ENCODE peak calls at places on chromosomes 13 and 19, in seven cellular contexts. One of them, this sample, is unnamed.

GRCh38 chr13:99431927-99432636 is 69.2 kb upstream of the TM9SF2 start:
- DNase-seq in upper lobe of right lung: no peak
- DNase-seq in astrocyte: no peak
- DNase-seq in GM23338: no peak
- DNase-seq in upper lobe of left lung: no peak
- DNase-seq in A549: no peak
- DNase-seq in AG04450: no peak
- DNase-seq in this sample: no peak

GRCh38 chr13:46796129-46796514 is 839 bp downstream of the ESD start:
- DNase-seq in upper lobe of right lung: no peak
- DNase-seq in astrocyte: no peak
- DNase-seq in GM23338: no peak
- DNase-seq in upper lobe of left lung: no peak
- DNase-seq in A549: no peak
- DNase-seq in AG04450: no peak
- DNase-seq in this sample: no peak

GRCh38 chr13:31043891-31044657 is 111.6 kb downstream of the TEX26 start:
- DNase-seq in upper lobe of right lung: peak; percentile 88
- DNase-seq in astrocyte: peak; percentile 52
- DNase-seq in GM23338: peak; percentile 91
- DNase-seq in upper lobe of left lung: peak; percentile 76
- DNase-seq in A549: peak; percentile 78
- DNase-seq in AG04450: peak; percentile 57
- DNase-seq in this sample: peak; percentile 93

GRCh38 chr19:15649526-15649925 is 8.8 kb downstream of the CYP4F3 start:
- DNase-seq in upper lobe of right lung: no peak
- DNase-seq in astrocyte: no peak
- DNase-seq in GM23338: no peak
- DNase-seq in upper lobe of left lung: no peak
- DNase-seq in A549: no peak
- DNase-seq in AG04450: no peak
- DNase-seq in this sample: no peak

GRCh38 chr19:48726573-48726972 is 7.0 kb upstream of the MAMSTR start:
- DNase-seq in upper lobe of right lung: no peak
- DNase-seq in astrocyte: no peak
- DNase-seq in GM23338: no peak
- DNase-seq in upper lobe of left lung: no peak
- DNase-seq in A549: peak; percentile 65
- DNase-seq in AG04450: no peak
- DNase-seq in this sample: no peak

GRCh38 chr19:10102787-10103236 is 334 bp upstream of the ANGPTL6 start:
- DNase-seq in upper lobe of right lung: no peak
- DNase-seq in astrocyte: no peak
- DNase-seq in GM23338: no peak
- DNase-seq in upper lobe of left lung: peak; percentile 55
- DNase-seq in A549: no peak
- DNase-seq in AG04450: no peak
- DNase-seq in this sample: peak; percentile 88

GRCh38 chr13:56988543-56988942 is 152.2 kb upstream of the PRR20A start:
- DNase-seq in upper lobe of right lung: no peak
- DNase-seq in astrocyte: no peak
- DNase-seq in GM23338: no peak
- DNase-seq in upper lobe of left lung: no peak
- DNase-seq in A549: no peak
- DNase-seq in AG04450: no peak
- DNase-seq in this sample: no peak

GRCh38 chr13:48214519-48215121 is 18.4 kb upstream of the ITM2B start:
- DNase-seq in upper lobe of right lung: no peak
- DNase-seq in astrocyte: no peak
- DNase-seq in GM23338: no peak
- DNase-seq in upper lobe of left lung: no peak
- DNase-seq in A549: no peak
- DNase-seq in AG04450: no peak
- DNase-seq in this sample: no peak

GRCh38 chr13:34748561-34748960 is 193.5 kb upstream of the NBEA start:
- DNase-seq in upper lobe of right lung: no peak
- DNase-seq in astrocyte: peak; percentile 72
- DNase-seq in GM23338: no peak
- DNase-seq in upper lobe of left lung: no peak
- DNase-seq in A549: no peak
- DNase-seq in AG04450: no peak
- DNase-seq in this sample: no peak

GRCh38 chr13:34620073-34620858 is 321.8 kb upstream of the NBEA start:
- DNase-seq in upper lobe of right lung: no peak
- DNase-seq in astrocyte: no peak
- DNase-seq in GM23338: no peak
- DNase-seq in upper lobe of left lung: no peak
- DNase-seq in A549: no peak
- DNase-seq in AG04450: no peak
- DNase-seq in this sample: no peak

GRCh38 chr19:7575426-7576040 is 20.1 kb upstream of the CAMSAP3 start:
- DNase-seq in upper lobe of right lung: no peak
- DNase-seq in astrocyte: no peak
- DNase-seq in GM23338: no peak
- DNase-seq in upper lobe of left lung: no peak
- DNase-seq in A549: peak; percentile 53
- DNase-seq in AG04450: no peak
- DNase-seq in this sample: no peak

GRCh38 chr13:98293103-98293502 is 116.0 kb upstream of the RNF113B start:
- DNase-seq in upper lobe of right lung: no peak
- DNase-seq in astrocyte: no peak
- DNase-seq in GM23338: no peak
- DNase-seq in upper lobe of left lung: no peak
- DNase-seq in A549: peak; percentile 33
- DNase-seq in AG04450: no peak
- DNase-seq in this sample: no peak

GRCh38 chr19:6227941-6228325 is 51.8 kb downstream of the MLLT1 start:
- DNase-seq in upper lobe of right lung: no peak
- DNase-seq in astrocyte: no peak
- DNase-seq in GM23338: no peak
- DNase-seq in upper lobe of left lung: no peak
- DNase-seq in A549: no peak
- DNase-seq in AG04450: no peak
- DNase-seq in this sample: peak; percentile 67

GRCh38 chr13:27038323-27038722 is 133.3 kb downstream of the USP12 start:
- DNase-seq in upper lobe of right lung: no peak
- DNase-seq in astrocyte: peak; percentile 93
- DNase-seq in GM23338: no peak
- DNase-seq in upper lobe of left lung: no peak
- DNase-seq in A549: peak; percentile 38
- DNase-seq in AG04450: no peak
- DNase-seq in this sample: no peak

GRCh38 chr19:8259142-8259921 is 48.8 kb downstream of the CD320 start:
- DNase-seq in upper lobe of right lung: no peak
- DNase-seq in astrocyte: no peak
- DNase-seq in GM23338: no peak
- DNase-seq in upper lobe of left lung: no peak
- DNase-seq in A549: no peak
- DNase-seq in AG04450: no peak
- DNase-seq in this sample: peak; percentile 57

GRCh38 chr13:41271456-41272285 is 8.3 kb upstream of the MTRF1 start:
- DNase-seq in upper lobe of right lung: no peak
- DNase-seq in astrocyte: no peak
- DNase-seq in GM23338: no peak
- DNase-seq in upper lobe of left lung: no peak
- DNase-seq in A549: no peak
- DNase-seq in AG04450: no peak
- DNase-seq in this sample: no peak

GRCh38 chr19:13600091-13600490 is 93.8 kb upstream of the CACNA1A start:
- DNase-seq in upper lobe of right lung: no peak
- DNase-seq in astrocyte: no peak
- DNase-seq in GM23338: no peak
- DNase-seq in upper lobe of left lung: peak; percentile 32
- DNase-seq in A549: no peak
- DNase-seq in AG04450: no peak
- DNase-seq in this sample: no peak

GRCh38 chr13:36026556-36026955 is 104.6 kb downstream of the DCLK1 start:
- DNase-seq in upper lobe of right lung: no peak
- DNase-seq in astrocyte: no peak
- DNase-seq in GM23338: no peak
- DNase-seq in upper lobe of left lung: no peak
- DNase-seq in A549: no peak
- DNase-seq in AG04450: no peak
- DNase-seq in this sample: no peak

GRCh38 chr19:18870531-18871172 is 25.3 kb downstream of the CERS1 start:
- DNase-seq in upper lobe of right lung: no peak
- DNase-seq in astrocyte: no peak
- DNase-seq in GM23338: no peak
- DNase-seq in upper lobe of left lung: peak; percentile 78
- DNase-seq in A549: no peak
- DNase-seq in AG04450: no peak
- DNase-seq in this sample: no peak

GRCh38 chr13:23609414-23610186 is 39.4 kb downstream of the TNFRSF19 start:
- DNase-seq in upper lobe of right lung: no peak
- DNase-seq in astrocyte: peak; percentile 69
- DNase-seq in GM23338: no peak
- DNase-seq in upper lobe of left lung: no peak
- DNase-seq in A549: no peak
- DNase-seq in AG04450: peak; percentile 29
- DNase-seq in this sample: no peak
- H3K27ac ChIP-seq in upper lobe of right lung: peak overlapping the region; percentile 49
- H3K27ac ChIP-seq in astrocyte: peak overlapping the region; percentile 57
- H3K27ac ChIP-seq in GM23338: no peak overlapping the region
- H3K27ac ChIP-seq in upper lobe of left lung: peak overlapping the region; percentile 74
- H3K27ac ChIP-seq in A549: no peak overlapping the region
- H3K27ac ChIP-seq in AG04450: no peak overlapping the region
- H3K27ac ChIP-seq in this sample: peak overlapping the region; percentile 62

DNA sequence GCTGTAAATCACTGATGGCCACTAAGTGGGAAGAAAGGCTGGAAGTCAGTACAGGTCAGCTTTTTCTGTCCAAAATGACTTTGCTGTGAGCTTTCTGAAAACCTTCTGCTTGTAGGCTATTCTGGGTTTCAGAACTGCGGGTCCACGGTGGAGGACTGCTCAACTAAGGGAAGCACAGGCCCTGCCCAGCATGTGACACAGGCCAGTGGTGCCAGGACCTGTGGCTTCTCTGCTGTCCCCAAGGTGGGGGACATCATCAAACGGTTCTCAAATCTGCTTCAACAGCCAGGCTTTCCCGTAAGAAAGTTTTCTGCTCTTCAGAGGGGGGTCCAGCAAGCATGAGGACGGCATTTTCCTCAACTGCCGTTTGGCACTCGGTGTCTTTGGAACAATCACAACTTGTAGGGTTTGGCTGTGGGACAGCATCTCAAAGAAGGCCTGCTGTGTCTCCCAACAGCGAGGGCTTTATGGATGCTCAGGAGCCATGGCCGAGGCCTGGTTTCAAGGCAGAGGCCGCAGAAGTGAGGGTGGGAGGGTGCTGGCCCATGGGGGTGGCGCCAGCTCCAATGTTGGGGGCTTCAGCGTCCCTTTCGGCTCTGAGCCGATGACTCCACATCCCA is 3.8 kb downstream of the SGTA start:
- DNase-seq in upper lobe of right lung: no peak
- DNase-seq in astrocyte: no peak
- DNase-seq in GM23338: no peak
- DNase-seq in upper lobe of left lung: no peak
- DNase-seq in A549: no peak
- DNase-seq in AG04450: no peak
- DNase-seq in this sample: no peak
- H3K4me3 ChIP-seq in upper lobe of right lung: no peak overlapping the region
- H3K4me3 ChIP-seq in astrocyte: no peak overlapping the region
- H3K4me3 ChIP-seq in GM23338: no peak overlapping the region
- H3K4me3 ChIP-seq in upper lobe of left lung: no peak overlapping the region
- H3K4me3 ChIP-seq in A549: no peak overlapping the region
- H3K4me3 ChIP-seq in AG04450: no peak overlapping the region
- H3K4me3 ChIP-seq in this sample: no peak overlapping the region

GRCh38 chr13:112902669-112903068 is 66.3 kb upstream of the MCF2L start:
- DNase-seq in upper lobe of right lung: no peak
- DNase-seq in astrocyte: no peak
- DNase-seq in GM23338: no peak
- DNase-seq in upper lobe of left lung: no peak
- DNase-seq in A549: no peak
- DNase-seq in AG04450: no peak
- DNase-seq in this sample: peak; percentile 27
- H3K27ac ChIP-seq in upper lobe of right lung: peak overlapping the region; percentile 47
- H3K27ac ChIP-seq in astrocyte: no peak overlapping the region
- H3K27ac ChIP-seq in GM23338: no peak overlapping the region
- H3K27ac ChIP-seq in upper lobe of left lung: no peak overlapping the region
- H3K27ac ChIP-seq in A549: no peak overlapping the region
- H3K27ac ChIP-seq in AG04450: no peak overlapping the region
- H3K27ac ChIP-seq in this sample: no peak overlapping the region

GRCh38 chr19:40278361-40279045 is 6.6 kb downstream of the AKT2 start:
- DNase-seq in upper lobe of right lung: no peak
- DNase-seq in astrocyte: no peak
- DNase-seq in GM23338: no peak
- DNase-seq in upper lobe of left lung: no peak
- DNase-seq in A549: no peak
- DNase-seq in AG04450: no peak
- DNase-seq in this sample: peak; percentile 54
- H3K4me3 ChIP-seq in upper lobe of right lung: peak overlapping the region; percentile 10
- H3K4me3 ChIP-seq in astrocyte: no peak overlapping the region
- H3K4me3 ChIP-seq in GM23338: no peak overlapping the region
- H3K4me3 ChIP-seq in upper lobe of left lung: no peak overlapping the region
- H3K4me3 ChIP-seq in A549: no peak overlapping the region
- H3K4me3 ChIP-seq in AG04450: no peak overlapping the region
- H3K4me3 ChIP-seq in this sample: peak overlapping the region; percentile 11

DNA sequence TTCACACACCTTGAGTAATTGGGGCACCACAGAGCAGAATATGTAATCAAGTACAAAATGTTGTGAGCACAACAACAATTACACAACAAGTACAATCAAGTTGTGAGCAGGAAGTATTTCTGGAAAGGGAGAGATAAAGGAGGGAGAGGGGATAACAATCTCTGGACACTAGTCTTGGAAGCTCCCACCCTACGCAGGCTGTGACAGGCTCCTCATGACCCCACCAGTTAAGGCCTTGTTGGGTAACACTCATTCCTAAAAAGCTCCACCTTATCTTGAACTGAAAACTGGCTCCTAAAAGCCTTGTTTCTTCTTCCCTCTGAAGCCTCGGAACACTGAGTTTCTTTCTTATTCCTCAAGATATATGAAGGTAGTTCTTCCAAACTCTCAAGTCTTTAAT is 806.0 kb downstream of the UQCRFS1 start:
- DNase-seq in upper lobe of right lung: no peak
- DNase-seq in astrocyte: no peak
- DNase-seq in GM23338: no peak
- DNase-seq in upper lobe of left lung: no peak
- DNase-seq in A549: no peak
- DNase-seq in AG04450: no peak
- DNase-seq in this sample: no peak
- H3K27ac ChIP-seq in upper lobe of right lung: no peak overlapping the region
- H3K27ac ChIP-seq in astrocyte: no peak overlapping the region
- H3K27ac ChIP-seq in GM23338: no peak overlapping the region
- H3K27ac ChIP-seq in upper lobe of left lung: no peak overlapping the region
- H3K27ac ChIP-seq in A549: no peak overlapping the region
- H3K27ac ChIP-seq in AG04450: no peak overlapping the region
- H3K27ac ChIP-seq in this sample: no peak overlapping the region

This sample was measured in spleen.